ENCODE peak calls at places on chromosomes 7 and 10, in ten cellular contexts. One of them, this sample, is unnamed.

GRCh38 chr10:118332247-118332646 is 9.9 kb downstream of the FAM204A start:
- DNase-seq in naive B cell: no peak
- DNase-seq in GM13976: no peak
- DNase-seq in stomach: no peak
- DNase-seq in iris pigment epithelial cell: no peak
- DNase-seq in HCEC 1CT: no peak
- DNase-seq in heart right ventricle: no peak
- DNase-seq in substantia nigra: no peak
- DNase-seq in posterior cingulate gyrus: no peak
- DNase-seq in HS-5: no peak
- DNase-seq in this sample: no peak

GRCh38 chr7:98930921-98931320 is 52.6 kb downstream of the TRRAP start:
- DNase-seq in heart right ventricle: no peak
- DNase-seq in naive B cell: no peak
- DNase-seq in iris pigment epithelial cell: peak; percentile 62
- DNase-seq in posterior cingulate gyrus: no peak
- DNase-seq in HS-5: no peak
- DNase-seq in substantia nigra: no peak
- DNase-seq in stomach: no peak
- DNase-seq in HCEC 1CT: no peak
- DNase-seq in GM13976: peak; percentile 60
- DNase-seq in this sample: no peak

GRCh38 chr10:43352951-43353350 is 18.5 kb upstream of the FXYD4 start:
- DNase-seq in substantia nigra: no peak
- DNase-seq in posterior cingulate gyrus: peak; percentile 26
- DNase-seq in HCEC 1CT: no peak
- DNase-seq in naive B cell: no peak
- DNase-seq in heart right ventricle: no peak
- DNase-seq in stomach: no peak
- DNase-seq in HS-5: no peak
- DNase-seq in GM13976: no peak
- DNase-seq in iris pigment epithelial cell: no peak
- DNase-seq in this sample: no peak

GRCh38 chr7:101666751-101667150 is 37.7 kb upstream of the MYL10 start:
- DNase-seq in substantia nigra: no peak
- DNase-seq in GM13976: no peak
- DNase-seq in heart right ventricle: no peak
- DNase-seq in naive B cell: no peak
- DNase-seq in stomach: no peak
- DNase-seq in posterior cingulate gyrus: no peak
- DNase-seq in HS-5: no peak
- DNase-seq in HCEC 1CT: no peak
- DNase-seq in iris pigment epithelial cell: no peak
- DNase-seq in this sample: no peak

GRCh38 chr10:32163076-32163773 is 107.0 kb upstream of the KIF5B start:
- DNase-seq in posterior cingulate gyrus: no peak
- DNase-seq in heart right ventricle: no peak
- DNase-seq in stomach: no peak
- DNase-seq in naive B cell: no peak
- DNase-seq in iris pigment epithelial cell: no peak
- DNase-seq in HS-5: no peak
- DNase-seq in substantia nigra: no peak
- DNase-seq in HCEC 1CT: peak; percentile 42
- DNase-seq in GM13976: no peak
- DNase-seq in this sample: no peak

GRCh38 chr10:18140957-18141888 is 999 bp downstream of the CACNB2 start:
- DNase-seq in stomach: no peak
- DNase-seq in posterior cingulate gyrus: peak; percentile 76
- DNase-seq in iris pigment epithelial cell: no peak
- DNase-seq in heart right ventricle: no peak
- DNase-seq in HCEC 1CT: no peak
- DNase-seq in naive B cell: no peak
- DNase-seq in GM13976: peak; percentile 15
- DNase-seq in HS-5: no peak
- DNase-seq in substantia nigra: no peak
- DNase-seq in this sample: no peak

GRCh38 chr7:4849390-4849789 is 12.4 kb downstream of the PAPOLB start:
- DNase-seq in substantia nigra: peak; percentile 39
- DNase-seq in HS-5: no peak
- DNase-seq in GM13976: peak; percentile 57
- DNase-seq in stomach: no peak
- DNase-seq in HCEC 1CT: peak; percentile 10
- DNase-seq in iris pigment epithelial cell: peak; percentile 40
- DNase-seq in naive B cell: no peak
- DNase-seq in heart right ventricle: no peak
- DNase-seq in posterior cingulate gyrus: no peak
- DNase-seq in this sample: no peak

GRCh38 chr10:118569241-118569881 is 26.1 kb downstream of the PRLHR start:
- DNase-seq in stomach: no peak
- DNase-seq in HCEC 1CT: peak; percentile 70
- DNase-seq in GM13976: no peak
- DNase-seq in heart right ventricle: no peak
- DNase-seq in iris pigment epithelial cell: peak; percentile 57
- DNase-seq in HS-5: no peak
- DNase-seq in naive B cell: no peak
- DNase-seq in substantia nigra: no peak
- DNase-seq in posterior cingulate gyrus: no peak
- DNase-seq in this sample: no peak

GRCh38 chr7:82742163-82742562 is 298.6 kb upstream of the CACNA2D1 start:
- DNase-seq in GM13976: no peak
- DNase-seq in iris pigment epithelial cell: no peak
- DNase-seq in naive B cell: no peak
- DNase-seq in posterior cingulate gyrus: no peak
- DNase-seq in heart right ventricle: no peak
- DNase-seq in HS-5: no peak
- DNase-seq in HCEC 1CT: no peak
- DNase-seq in stomach: no peak
- DNase-seq in substantia nigra: no peak
- DNase-seq in this sample: no peak

GRCh38 chr7:10083766-10084165 is 889.9 kb upstream of the PHF14 start:
- DNase-seq in heart right ventricle: no peak
- DNase-seq in posterior cingulate gyrus: no peak
- DNase-seq in HS-5: no peak
- DNase-seq in substantia nigra: no peak
- DNase-seq in naive B cell: no peak
- DNase-seq in HCEC 1CT: no peak
- DNase-seq in iris pigment epithelial cell: no peak
- DNase-seq in stomach: no peak
- DNase-seq in GM13976: no peak
- DNase-seq in this sample: no peak

GRCh38 chr7:79982151-79982770 is 152.4 kb upstream of the GNAI1 start:
- DNase-seq in HCEC 1CT: peak; percentile 89
- DNase-seq in posterior cingulate gyrus: no peak
- DNase-seq in GM13976: no peak
- DNase-seq in stomach: no peak
- DNase-seq in HS-5: peak; percentile 70
- DNase-seq in naive B cell: no peak
- DNase-seq in iris pigment epithelial cell: peak; percentile 80
- DNase-seq in substantia nigra: no peak
- DNase-seq in heart right ventricle: no peak
- DNase-seq in this sample: no peak

GRCh38 chr7:147638566-147638965 is 952.0 kb upstream of the C7orf33 start:
- DNase-seq in posterior cingulate gyrus: no peak
- DNase-seq in naive B cell: no peak
- DNase-seq in HS-5: no peak
- DNase-seq in iris pigment epithelial cell: no peak
- DNase-seq in stomach: no peak
- DNase-seq in substantia nigra: no peak
- DNase-seq in heart right ventricle: no peak
- DNase-seq in HCEC 1CT: no peak
- DNase-seq in GM13976: no peak
- DNase-seq in this sample: no peak

GRCh38 chr10:71263376-71263775 is 51.0 kb downstream of the UNC5B start:
- DNase-seq in HS-5: no peak
- DNase-seq in GM13976: no peak
- DNase-seq in heart right ventricle: peak; percentile 80
- DNase-seq in substantia nigra: peak; percentile 52
- DNase-seq in naive B cell: no peak
- DNase-seq in iris pigment epithelial cell: no peak
- DNase-seq in posterior cingulate gyrus: no peak
- DNase-seq in stomach: no peak
- DNase-seq in HCEC 1CT: no peak
- DNase-seq in this sample: no peak

GRCh38 chr7:129186749-129187260 is 1.6 kb upstream of the SMO start:
- DNase-seq in heart right ventricle: no peak
- DNase-seq in stomach: no peak
- DNase-seq in posterior cingulate gyrus: no peak
- DNase-seq in naive B cell: no peak
- DNase-seq in substantia nigra: no peak
- DNase-seq in GM13976: no peak
- DNase-seq in HS-5: no peak
- DNase-seq in iris pigment epithelial cell: no peak
- DNase-seq in HCEC 1CT: no peak
- DNase-seq in this sample: no peak

GRCh38 chr10:59079386-59080226 is 96.8 kb upstream of the PHYHIPL start:
- DNase-seq in HCEC 1CT: peak; percentile 87
- DNase-seq in stomach: no peak
- DNase-seq in naive B cell: no peak
- DNase-seq in posterior cingulate gyrus: no peak
- DNase-seq in GM13976: no peak
- DNase-seq in substantia nigra: no peak
- DNase-seq in iris pigment epithelial cell: peak; percentile 75
- DNase-seq in HS-5: peak; percentile 68
- DNase-seq in heart right ventricle: no peak
- DNase-seq in this sample: no peak

GRCh38 chr10:119149157-119149556 is 16.4 kb downstream of the SFXN4 start:
- DNase-seq in substantia nigra: no peak
- DNase-seq in naive B cell: no peak
- DNase-seq in GM13976: no peak
- DNase-seq in stomach: no peak
- DNase-seq in HS-5: no peak
- DNase-seq in heart right ventricle: no peak
- DNase-seq in posterior cingulate gyrus: no peak
- DNase-seq in HCEC 1CT: no peak
- DNase-seq in iris pigment epithelial cell: no peak
- DNase-seq in this sample: peak; percentile 6

GRCh38 chr7:105268511-105269392 is 120.0 kb downstream of the SRPK2 start:
- DNase-seq in naive B cell: peak; percentile 28
- DNase-seq in stomach: no peak
- DNase-seq in GM13976: peak; percentile 59
- DNase-seq in HCEC 1CT: peak; percentile 71
- DNase-seq in HS-5: peak; percentile 28
- DNase-seq in iris pigment epithelial cell: peak; percentile 74
- DNase-seq in posterior cingulate gyrus: no peak
- DNase-seq in heart right ventricle: peak; percentile 30
- DNase-seq in substantia nigra: no peak
- DNase-seq in this sample: no peak

GRCh38 chr10:23523251-23523650 is 84.4 kb downstream of the OTUD1 start:
- DNase-seq in iris pigment epithelial cell: no peak
- DNase-seq in GM13976: no peak
- DNase-seq in HCEC 1CT: no peak
- DNase-seq in heart right ventricle: no peak
- DNase-seq in stomach: no peak
- DNase-seq in naive B cell: no peak
- DNase-seq in HS-5: no peak
- DNase-seq in substantia nigra: no peak
- DNase-seq in posterior cingulate gyrus: no peak
- DNase-seq in this sample: no peak

This sample was measured in gastrocnemius medialis.